ENCODE peak calls at places on chromosomes 7 and 10, in nine cellular contexts. One of them, this sample, is unnamed.

GRCh38 chr7:137957887-137958286 is 44.0 kb downstream of the CREB3L2 start:
- DNase-seq in tibial nerve: no peak
- DNase-seq in breast epithelium: no peak
- DNase-seq in heart left ventricle: peak; percentile 62
- DNase-seq in prostate gland: no peak
- DNase-seq in spleen: no peak
- DNase-seq in gastrocnemius medialis: peak; percentile 26
- DNase-seq in suprapubic skin: no peak
- DNase-seq in stomach: no peak
- DNase-seq in this sample: no peak

GRCh38 chr10:114768394-114768786 is 53.2 kb upstream of the FHIP2A start:
- DNase-seq in breast epithelium: no peak
- DNase-seq in spleen: no peak
- DNase-seq in heart left ventricle: no peak
- DNase-seq in suprapubic skin: no peak
- DNase-seq in tibial nerve: no peak
- DNase-seq in stomach: no peak
- DNase-seq in gastrocnemius medialis: no peak
- DNase-seq in prostate gland: no peak
- DNase-seq in this sample: peak; percentile 28

GRCh38 chr7:33195264-33195663 is 65.9 kb downstream of the BBS9 start:
- DNase-seq in gastrocnemius medialis: no peak
- DNase-seq in prostate gland: no peak
- DNase-seq in suprapubic skin: no peak
- DNase-seq in heart left ventricle: no peak
- DNase-seq in tibial nerve: no peak
- DNase-seq in stomach: no peak
- DNase-seq in spleen: no peak
- DNase-seq in breast epithelium: no peak
- DNase-seq in this sample: no peak

GRCh38 chr7:98399903-98400537 is 870 bp downstream of the BAIAP2L1 start:
- DNase-seq in prostate gland: no peak
- DNase-seq in stomach: no peak
- DNase-seq in tibial nerve: no peak
- DNase-seq in breast epithelium: no peak
- DNase-seq in spleen: peak; percentile 21
- DNase-seq in suprapubic skin: no peak
- DNase-seq in gastrocnemius medialis: no peak
- DNase-seq in heart left ventricle: no peak
- DNase-seq in this sample: peak; percentile 28

GRCh38 chr10:95861401-95861800 is 46.4 kb upstream of the CC2D2B start:
- DNase-seq in heart left ventricle: no peak
- DNase-seq in spleen: no peak
- DNase-seq in stomach: no peak
- DNase-seq in suprapubic skin: no peak
- DNase-seq in tibial nerve: no peak
- DNase-seq in prostate gland: no peak
- DNase-seq in gastrocnemius medialis: no peak
- DNase-seq in breast epithelium: no peak
- DNase-seq in this sample: no peak

GRCh38 chr7:25216837-25217236 is 11.4 kb downstream of the NPVF start:
- DNase-seq in stomach: no peak
- DNase-seq in prostate gland: no peak
- DNase-seq in gastrocnemius medialis: no peak
- DNase-seq in breast epithelium: no peak
- DNase-seq in spleen: no peak
- DNase-seq in tibial nerve: no peak
- DNase-seq in suprapubic skin: no peak
- DNase-seq in heart left ventricle: no peak
- DNase-seq in this sample: no peak

GRCh38 chr10:60323171-60323570 is 66.5 kb downstream of the ANK3 start:
- DNase-seq in spleen: no peak
- DNase-seq in prostate gland: no peak
- DNase-seq in stomach: no peak
- DNase-seq in suprapubic skin: no peak
- DNase-seq in tibial nerve: no peak
- DNase-seq in gastrocnemius medialis: no peak
- DNase-seq in breast epithelium: no peak
- DNase-seq in heart left ventricle: no peak
- DNase-seq in this sample: no peak

GRCh38 chr10:71749396-71749795 is 23.9 kb downstream of the VSIR start:
- DNase-seq in gastrocnemius medialis: no peak
- DNase-seq in tibial nerve: no peak
- DNase-seq in stomach: no peak
- DNase-seq in breast epithelium: no peak
- DNase-seq in prostate gland: no peak
- DNase-seq in suprapubic skin: no peak
- DNase-seq in heart left ventricle: peak; percentile 26
- DNase-seq in spleen: peak; percentile 82
- DNase-seq in this sample: no peak

GRCh38 chr10:6951771-6952170 is 371.7 kb upstream of the PRKCQ start:
- DNase-seq in prostate gland: no peak
- DNase-seq in stomach: no peak
- DNase-seq in breast epithelium: no peak
- DNase-seq in tibial nerve: no peak
- DNase-seq in suprapubic skin: no peak
- DNase-seq in heart left ventricle: no peak
- DNase-seq in spleen: no peak
- DNase-seq in gastrocnemius medialis: no peak
- DNase-seq in this sample: no peak

GRCh38 chr10:6957851-6958250 is 377.8 kb upstream of the PRKCQ start:
- DNase-seq in heart left ventricle: no peak
- DNase-seq in tibial nerve: no peak
- DNase-seq in spleen: no peak
- DNase-seq in breast epithelium: no peak
- DNase-seq in prostate gland: no peak
- DNase-seq in gastrocnemius medialis: no peak
- DNase-seq in stomach: no peak
- DNase-seq in suprapubic skin: no peak
- DNase-seq in this sample: no peak

GRCh38 chr10:6956562-6956961 is 376.5 kb upstream of the PRKCQ start:
- DNase-seq in gastrocnemius medialis: no peak
- DNase-seq in suprapubic skin: no peak
- DNase-seq in prostate gland: no peak
- DNase-seq in spleen: no peak
- DNase-seq in heart left ventricle: no peak
- DNase-seq in tibial nerve: no peak
- DNase-seq in breast epithelium: no peak
- DNase-seq in stomach: no peak
- DNase-seq in this sample: no peak

GRCh38 chr10:6950133-6950532 is 370.1 kb upstream of the PRKCQ start:
- DNase-seq in tibial nerve: no peak
- DNase-seq in prostate gland: no peak
- DNase-seq in suprapubic skin: no peak
- DNase-seq in breast epithelium: no peak
- DNase-seq in gastrocnemius medialis: no peak
- DNase-seq in heart left ventricle: no peak
- DNase-seq in stomach: no peak
- DNase-seq in spleen: no peak
- DNase-seq in this sample: no peak

GRCh38 chr10:6953131-6953834 is 373.2 kb upstream of the PRKCQ start:
- DNase-seq in heart left ventricle: peak; percentile 43
- DNase-seq in spleen: no peak
- DNase-seq in suprapubic skin: no peak
- DNase-seq in prostate gland: no peak
- DNase-seq in gastrocnemius medialis: no peak
- DNase-seq in breast epithelium: no peak
- DNase-seq in stomach: no peak
- DNase-seq in tibial nerve: peak; percentile 33
- DNase-seq in this sample: no peak
- TF ChIP-seq POLR2A in heart left ventricle: no peak
- TF ChIP-seq POLR2A in spleen: no peak
- TF ChIP-seq POLR2A in suprapubic skin: no peak
- TF ChIP-seq POLR2A in prostate gland: no peak
- TF ChIP-seq POLR2A in gastrocnemius medialis: no peak
- TF ChIP-seq POLR2A in breast epithelium: no peak
- TF ChIP-seq POLR2A in stomach: no peak
- TF ChIP-seq POLR2A in tibial nerve: no peak
- TF ChIP-seq POLR2A in this sample: no peak

DNA sequence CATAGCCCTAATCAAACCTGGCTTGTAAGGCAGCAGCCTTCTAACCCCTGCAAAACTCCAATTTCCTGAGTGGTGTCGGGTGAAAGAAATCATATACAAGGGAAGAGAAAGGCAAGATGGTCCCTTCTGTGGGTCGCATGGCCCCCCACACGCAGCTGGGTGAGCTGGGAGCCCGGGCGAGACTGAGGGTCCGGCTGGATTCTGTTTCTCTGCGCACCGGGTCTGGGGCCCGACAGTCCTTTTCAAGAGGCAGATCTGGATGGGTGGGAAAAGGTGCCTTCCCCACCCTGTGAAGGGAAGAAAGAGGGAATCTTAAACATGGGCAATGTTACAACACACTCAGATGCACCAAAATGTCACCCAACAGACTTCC is 18.5 kb downstream of the WDR86 start:
- DNase-seq in heart left ventricle: no peak
- DNase-seq in gastrocnemius medialis: no peak
- DNase-seq in breast epithelium: no peak
- DNase-seq in stomach: no peak
- DNase-seq in suprapubic skin: no peak
- DNase-seq in prostate gland: no peak
- DNase-seq in tibial nerve: no peak
- DNase-seq in spleen: peak; percentile 32
- DNase-seq in this sample: no peak
- H3K36me3 ChIP-seq in heart left ventricle: no peaks in the 10 kb centered on the region
- H3K36me3 ChIP-seq in gastrocnemius medialis: no peaks in the 10 kb centered on the region
- H3K36me3 ChIP-seq in breast epithelium: no peaks in the 10 kb centered on the region
- H3K36me3 ChIP-seq in stomach: no peaks in the 10 kb centered on the region
- H3K36me3 ChIP-seq in suprapubic skin: no peaks in the 10 kb centered on the region
- H3K36me3 ChIP-seq in prostate gland: no peaks in the 10 kb centered on the region
- H3K36me3 ChIP-seq in tibial nerve: no peaks in the 10 kb centered on the region
- H3K36me3 ChIP-seq in spleen: no peaks in the 10 kb centered on the region
- H3K36me3 ChIP-seq in this sample: peaks cover 4% of the 10 kb centered on the region

GRCh38 chr7:86201767-86202166 is 441.9 kb upstream of the GRM3 start:
- DNase-seq in prostate gland: no peak
- DNase-seq in heart left ventricle: no peak
- DNase-seq in stomach: no peak
- DNase-seq in tibial nerve: no peak
- DNase-seq in suprapubic skin: no peak
- DNase-seq in spleen: no peak
- DNase-seq in breast epithelium: no peak
- DNase-seq in gastrocnemius medialis: no peak
- DNase-seq in this sample: no peak

GRCh38 chr7:86209036-86209435 is 434.7 kb upstream of the GRM3 start:
- DNase-seq in heart left ventricle: no peak
- DNase-seq in stomach: no peak
- DNase-seq in gastrocnemius medialis: no peak
- DNase-seq in spleen: no peak
- DNase-seq in breast epithelium: no peak
- DNase-seq in tibial nerve: no peak
- DNase-seq in suprapubic skin: no peak
- DNase-seq in prostate gland: no peak
- DNase-seq in this sample: no peak

GRCh38 chr7:86202833-86203232 is 440.9 kb upstream of the GRM3 start:
- DNase-seq in breast epithelium: no peak
- DNase-seq in spleen: no peak
- DNase-seq in gastrocnemius medialis: no peak
- DNase-seq in suprapubic skin: no peak
- DNase-seq in prostate gland: no peak
- DNase-seq in stomach: no peak
- DNase-seq in heart left ventricle: no peak
- DNase-seq in tibial nerve: no peak
- DNase-seq in this sample: no peak

DNA sequence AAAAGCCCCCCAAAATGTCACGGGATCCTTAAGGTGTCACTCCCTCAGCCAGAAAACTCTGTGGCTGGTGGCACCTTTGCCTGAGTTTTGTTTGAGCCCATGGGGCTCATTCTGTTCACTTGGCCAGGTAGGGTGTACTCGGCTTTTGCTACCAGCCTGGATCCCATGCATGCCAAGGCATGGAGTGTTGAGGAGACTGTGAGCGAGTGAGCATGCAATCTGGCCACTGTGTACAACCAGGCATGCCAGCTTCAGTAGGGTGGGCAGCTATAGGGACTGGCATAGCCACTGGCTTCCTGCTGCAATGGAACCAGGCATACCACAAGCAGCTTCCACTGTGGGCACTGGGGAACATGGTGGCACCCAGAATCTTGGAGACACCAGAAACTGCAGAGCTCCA is 436.0 kb upstream of the GRM3 start:
- DNase-seq in heart left ventricle: no peak
- DNase-seq in prostate gland: no peak
- DNase-seq in stomach: no peak
- DNase-seq in breast epithelium: no peak
- DNase-seq in spleen: no peak
- DNase-seq in gastrocnemius medialis: no peak
- DNase-seq in tibial nerve: no peak
- DNase-seq in suprapubic skin: no peak
- DNase-seq in this sample: no peak
- TF ChIP-seq POLR2A in heart left ventricle: no peak
- TF ChIP-seq POLR2A in prostate gland: no peak
- TF ChIP-seq POLR2A in stomach: no peak
- TF ChIP-seq POLR2A in breast epithelium: no peak
- TF ChIP-seq POLR2A in spleen: no peak
- TF ChIP-seq POLR2A in gastrocnemius medialis: no peak
- TF ChIP-seq POLR2A in tibial nerve: no peak
- TF ChIP-seq POLR2A in suprapubic skin: no peak
- TF ChIP-seq POLR2A in this sample: no peak

DNA sequence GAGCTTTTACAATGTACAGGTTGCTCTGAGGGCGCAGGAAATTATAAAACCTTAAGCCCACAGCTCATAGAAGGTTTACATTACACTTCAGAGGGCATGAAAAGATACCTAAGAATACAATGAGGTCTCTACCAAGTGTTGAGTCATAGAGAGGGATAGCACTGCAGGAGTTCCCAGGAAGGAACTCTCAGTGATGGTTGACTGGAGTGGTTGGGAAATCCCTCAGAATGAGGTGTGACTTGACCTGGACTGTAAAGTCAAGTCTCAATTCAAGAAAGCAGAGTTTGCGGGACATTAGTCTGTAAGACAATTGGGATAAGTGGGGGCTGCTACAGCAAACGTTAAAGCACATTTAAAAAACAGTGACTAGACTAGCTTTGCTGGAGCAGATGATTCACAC is 21.9 kb downstream of the TNKS2 start:
- DNase-seq in stomach: no peak
- DNase-seq in spleen: no peak
- DNase-seq in breast epithelium: no peak
- DNase-seq in prostate gland: no peak
- DNase-seq in tibial nerve: no peak
- DNase-seq in heart left ventricle: no peak
- DNase-seq in suprapubic skin: no peak
- DNase-seq in gastrocnemius medialis: no peak
- DNase-seq in this sample: no peak
- H3K36me3 ChIP-seq in stomach: peaks cover 63% of the 10 kb centered on the region
- H3K36me3 ChIP-seq in spleen: peaks cover 74% of the 10 kb centered on the region
- H3K36me3 ChIP-seq in breast epithelium: peaks cover 5% of the 10 kb centered on the region
- H3K36me3 ChIP-seq in prostate gland: peaks cover 5% of the 10 kb centered on the region
- H3K36me3 ChIP-seq in tibial nerve: no peaks in the 10 kb centered on the region
- H3K36me3 ChIP-seq in heart left ventricle: no peaks in the 10 kb centered on the region
- H3K36me3 ChIP-seq in suprapubic skin: peaks cover 91% of the 10 kb centered on the region
- H3K36me3 ChIP-seq in gastrocnemius medialis: peaks cover 76% of the 10 kb centered on the region
- H3K36me3 ChIP-seq in this sample: peaks cover 60% of the 10 kb centered on the region

This sample was measured in thyroid gland.